ENCODE peak calls at places on chromosomes 12 and 14, in four cellular contexts. I is SW480, P is foreskin melanocyte, D is cardiac muscle cell. G is an unnamed sample.

GRCh38 chr12:18967814-18968213 is 161.7 kb upstream of the PLEKHA5 start:
- DNase-seq in I (no peak), P (no peak), D (no peak), G (no peak)

GRCh38 chr12:40693503-40693863 is 1.2 kb downstream of the CNTN1 start:
- DNase-seq in I (no peak), P (no peak), D (peak; percentile 72), G (no peak)

GRCh38 chr12:121465921-121466799 is 66.2 kb downstream of the RNF34 start:
- DNase-seq in I (peak; percentile 34), P (no peak), D (peak; percentile 33), G (peak; percentile 15)

GRCh38 chr14:83777516-83777915 is 1752.4 kb upstream of the FLRT2 start:
- DNase-seq in I (no peak), P (no peak), D (no peak), G (no peak)

GRCh38 chr14:93994919-93995682 is 2.0 kb upstream of the CCDC197 start:
- DNase-seq in I (peak; percentile 85), P (no peak), D (peak; percentile 28), G (no peak)

GRCh38 chr12:25459541-25459951 is 93.5 kb downstream of the LMNTD1 start:
- DNase-seq in I (no peak), P (no peak), D (no peak), G (no peak)

GRCh38 chr12:6323340-6323994 is 13.0 kb downstream of the PLEKHG6 start:
- DNase-seq in I (peak; percentile 91), P (peak; percentile 91), D (peak; percentile 59), G (peak; percentile 89)

GRCh38 chr12:22032732-22033131 is 13.3 kb upstream of the CMAS start:
- DNase-seq in I (no peak), P (no peak), D (no peak), G (no peak)

GRCh38 chr12:109461049-109461845 is 15.9 kb downstream of the KCTD10 start:
- DNase-seq in I (peak; percentile 17), P (peak; percentile 33), D (peak; percentile 28), G (no peak)

GRCh38 chr12:75874456-75874855 is 157.1 kb downstream of the PHLDA1 start:
- DNase-seq in I (no peak), P (no peak), D (no peak), G (no peak)

GRCh38 chr12:96048392-96048969 is 13.1 kb upstream of the LTA4H start:
- DNase-seq in I (no peak), P (no peak), D (no peak), G (no peak)

GRCh38 chr14:64510825-64511679 is 6.5 kb downstream of the ZBTB1 start:
- DNase-seq in I (peak; percentile 61), P (peak; percentile 57), D (peak; percentile 81), G (peak; percentile 79)

GRCh38 chr14:83826838-83827237 is 1703.1 kb upstream of the FLRT2 start:
- DNase-seq in I (no peak), P (no peak), D (no peak), G (peak; percentile 70)

GRCh38 chr12:34406228-34406995 is 384.1 kb downstream of the ALG10 start:
- DNase-seq in I (no peak), P (no peak), D (no peak), G (no peak)

GRCh38 chr14:61503167-61503801 is 181.9 kb downstream of the PRKCH start:
- DNase-seq in I (no peak), P (no peak), D (no peak), G (no peak)

GRCh38 chr12:13347241-13348043 is 150.9 kb downstream of the EMP1 start:
- DNase-seq in I (peak; percentile 80), P (no peak), D (no peak), G (no peak)

GRCh38 chr12:113071427-113072112 is 15.0 kb downstream of the DTX1 start:
- DNase-seq in I (no peak), P (no peak), D (no peak), G (no peak)

GRCh38 chr14:77151918-77152588 is 10.5 kb upstream of the ZDHHC22 start:
- DNase-seq in I (peak; percentile 87), P (no peak), D (no peak), G (peak; percentile 48)

GRCh38 chr12:45893240-45893639 is 97.1 kb downstream of the SCAF11 start:
- DNase-seq in I (no peak), P (peak; percentile 67), D (no peak), G (peak; percentile 85)

GRCh38 chr12:131766382-131767107 is 55.7 kb downstream of the SFSWAP start:
- DNase-seq in I (no peak), P (peak; percentile 46), D (no peak), G (no peak)

GRCh38 chr14:65359503-65359902 is 53.0 kb upstream of the FUT8 start:
- DNase-seq in I (peak; percentile 35), P (peak; percentile 58), D (no peak), G (peak; percentile 63)

GRCh38 chr12:49825971-49826421 is 2.2 kb downstream of the NCKAP5L start:
- DNase-seq in I (no peak), P (no peak), D (no peak), G (no peak)

GRCh38 chr12:12684375-12685106 is 11.4 kb downstream of the GPR19 start:
- DNase-seq in I (peak; percentile 24), P (peak; percentile 81), D (peak; percentile 83), G (peak; percentile 94)

GRCh38 chr14:61076531-61076930 is 95.5 kb downstream of the SLC38A6 start:
- DNase-seq in I (no peak), P (no peak), D (no peak), G (no peak)

GRCh38 chr12:38892090-38892786 is 13.2 kb downstream of the CPNE8 start:
- DNase-seq in I (no peak), P (no peak), D (no peak), G (no peak)

GRCh38 chr12:6871052-6871957 is 1.8 kb downstream of the SPSB2 start:
- DNase-seq in I (peak; percentile 73), P (no peak), D (no peak), G (peak; percentile 62)

GRCh38 chr12:56014205-56014604 is 6.6 kb upstream of the IKZF4 start:
- DNase-seq in I (peak; percentile 4), P (no peak), D (no peak), G (no peak)

GRCh38 chr12:81329088-81329487 is 251.2 kb downstream of the ACSS3 start:
- DNase-seq in I (peak; percentile 8), P (no peak), D (no peak), G (peak; percentile 56)

GRCh38 chr14:89953602-89954001 is 928 bp downstream of the EFCAB11 start:
- DNase-seq in I (no peak), P (no peak), D (no peak), G (no peak)

GRCh38 chr12:127926004-127926403 is 341.0 kb upstream of the TMEM132C start:
- DNase-seq in I (peak; percentile 17), P (no peak), D (peak; percentile 81), G (peak; percentile 56)

GRCh38 chr14:33357225-33358010 is 418.7 kb downstream of the NPAS3 start:
- DNase-seq in I (no peak), P (no peak), D (peak; percentile 23), G (no peak)

GRCh38 chr12:31594681-31595080 is 3.7 kb upstream of the DENND5B start:
- DNase-seq in I (no peak), P (no peak), D (peak; percentile 53), G (no peak)